ENCODE peak calls at places on chromosomes 5 and 9, in four cellular contexts. P, F, O and L are unnamed samples.

GRCh38 chr9:126155756-126156664 is 170.6 kb upstream of the MVB12B start:
- DNase-seq in P (peak), F (no peak), O (no peak), L (no peak)

GRCh38 chr9:69379250-69379982 is 54.4 kb downstream of the ENTREP1 start:
- DNase-seq in P (peak), F (no peak), O (no peak), L (no peak)

GRCh38 chr5:96816430-96816939 is 8.7 kb upstream of the ERAP1 start:
- DNase-seq in P (no peak), F (peak), O (no peak), L (peak)

GRCh38 chr9:118643118-118643517 is 726.1 kb downstream of the BRINP1 start:
- DNase-seq in P (peak), F (no peak), O (no peak), L (no peak)

GRCh38 chr9:36136277-36136893 is at the start of gene GLIPR2:
- DNase-seq in P (peak), F (peak), O (no peak), L (peak)

GRCh38 chr9:112041536-112042243 is 133.4 kb downstream of the SUSD1 start:
- DNase-seq in P (peak), F (peak), O (no peak), L (no peak)

GRCh38 chr5:98928802-98929122 is at the start of gene CHD1:
- DNase-seq in P (peak), F (peak), O (no peak), L (peak)

GRCh38 chr5:114319821-114320220 is 42.0 kb upstream of the KCNN2 start:
- DNase-seq in P (no peak), F (no peak), O (no peak), L (no peak)

GRCh38 chr9:68610016-68610415 is 69.3 kb upstream of the TMEM252 start:
- DNase-seq in P (no peak), F (no peak), O (no peak), L (no peak)

GRCh38 chr5:140225396-140225795 is 50.4 kb downstream of the CYSTM1 start:
- DNase-seq in P (no peak), F (no peak), O (no peak), L (no peak)

GRCh38 chr5:14399054-14399657 is 182.4 kb upstream of the OTULINL start:
- DNase-seq in P (peak), F (no peak), O (no peak), L (no peak)

GRCh38 chr5:142551242-142552067 is 134.4 kb downstream of the FGF1 start:
- DNase-seq in P (peak), F (no peak), O (no peak), L (no peak)

GRCh38 chr5:101009758-101010519 is 106.9 kb upstream of the ST8SIA4 start:
- DNase-seq in P (no peak), F (no peak), O (no peak), L (no peak)

GRCh38 chr9:86983260-86984255 is 36.3 kb upstream of the GAS1 start:
- DNase-seq in P (peak), F (no peak), O (no peak), L (no peak)

GRCh38 chr9:83620841-83621636 is 1.9 kb upstream of the IDNK start:
- DNase-seq in P (peak), F (peak), O (no peak), L (peak)

GRCh38 chr5:119328753-119329602 is 26.8 kb upstream of the TNFAIP8 start:
- DNase-seq in P (peak), F (peak), O (no peak), L (peak)

GRCh38 chr9:136626740-136627642 is 35.7 kb upstream of the EGFL7 start:
- DNase-seq in P (no peak), F (no peak), O (no peak), L (no peak)

GRCh38 chr9:37908698-37909186 is 4.8 kb upstream of the SLC25A51 start:
- DNase-seq in P (peak), F (no peak), O (no peak), L (no peak)

GRCh38 chr5:139667730-139668063 is 19.5 kb downstream of the CXXC5 start:
- DNase-seq in P (peak), F (no peak), O (no peak), L (no peak)

GRCh38 chr9:115524467-115525059 is 406.6 kb upstream of the TNC start:
- DNase-seq in P (peak), F (peak), O (no peak), L (no peak)

GRCh38 chr9:83342731-83343130 is 195.5 kb downstream of the FRMD3 start:
- DNase-seq in P (no peak), F (no peak), O (no peak), L (no peak)

GRCh38 chr5:148421661-148422060 is 37.9 kb downstream of the FBXO38 start:
- DNase-seq in P (no peak), F (no peak), O (no peak), L (no peak)

GRCh38 chr5:50564558-50564957 is 101.9 kb upstream of the PARP8 start:
- DNase-seq in P (no peak), F (no peak), O (no peak), L (no peak)